ENCODE peak calls at places on chromosomes 5 and 9, in ten cellular contexts. H, C, N, T, F, A, V, K, E and M are unnamed samples.

GRCh38 chr9:105757496-105758251 is 63.3 kb downstream of the TMEM38B start:
- DNase-seq in V (no peak), C (no peak), A (no peak), F (no peak), N (no peak), T (no peak), K (peak; percentile 49), H (no peak), E (peak; percentile 2), M (no peak)

GRCh38 chr5:75113354-75113753 is 61.0 kb upstream of the GCNT4 start:
- DNase-seq in N (no peak), F (no peak), T (no peak), E (no peak), K (no peak), C (no peak), A (no peak), V (no peak), H (no peak), M (no peak)

GRCh38 chr5:32794086-32794485 is 83.0 kb downstream of the NPR3 start:
- DNase-seq in C (no peak), F (peak; percentile 44), A (no peak), V (no peak), T (peak; percentile 5), K (peak; percentile 54), E (peak; percentile 50), N (no peak), H (no peak), M (no peak)

GRCh38 chr9:98635374-98635773 is 73.4 kb downstream of the GABBR2 start:
- DNase-seq in V (no peak), H (no peak), T (no peak), E (peak; percentile 62), N (no peak), A (no peak), K (peak; percentile 50), F (no peak), C (no peak), M (no peak)

GRCh38 chr5:178386532-178386931 is 153.9 kb upstream of the PHYKPL start:
- DNase-seq in N (peak; percentile 33), C (no peak), E (no peak), K (no peak), T (no peak), H (no peak), V (no peak), F (no peak), A (no peak), M (no peak)

GRCh38 chr5:81854915-81855314 is 104.0 kb upstream of the SSBP2 start:
- DNase-seq in H (no peak), A (no peak), E (no peak), F (no peak), K (no peak), T (no peak), V (no peak), C (no peak), N (no peak), M (no peak)

GRCh38 chr9:111691686-111692329 is 30.4 kb downstream of the GNG10 start:
- DNase-seq in K (peak; percentile 62), T (no peak), F (no peak), N (no peak), H (no peak), C (no peak), A (peak; percentile 0), V (no peak), E (peak; percentile 49), M (no peak)

GRCh38 chr5:53820119-53820801 is 259.8 kb downstream of the NDUFS4 start:
- DNase-seq in E (no peak), K (no peak), N (no peak), A (no peak), T (no peak), H (no peak), C (no peak), F (no peak), V (no peak), M (no peak)

GRCh38 chr9:89604463-89605180 is at the start of gene GADD45G:
- DNase-seq in K (peak; percentile 78), C (peak; percentile 92), V (peak; percentile 76), T (peak; percentile 98), N (peak; percentile 97), H (peak; percentile 89), E (peak; percentile 90), A (peak; percentile 90), F (peak; percentile 48), M (no peak)

GRCh38 chr9:93633492-93634221 is 57.3 kb downstream of the PHF2 start:
- DNase-seq in E (no peak), K (no peak), V (no peak), T (no peak), H (peak; percentile 6), F (no peak), N (peak; percentile 37), A (no peak), C (no peak), M (no peak)

GRCh38 chr9:133370680-133371079 is 5.2 kb downstream of the SURF4 start:
- DNase-seq in T (no peak), N (peak; percentile 25), F (no peak), K (no peak), C (no peak), V (no peak), H (no peak), A (no peak), E (no peak), M (no peak)

GRCh38 chr5:107447587-107447986 is 223.2 kb downstream of the EFNA5 start:
- DNase-seq in C (no peak), K (no peak), E (no peak), N (no peak), H (no peak), A (no peak), V (no peak), T (no peak), F (no peak), M (no peak)

DNA sequence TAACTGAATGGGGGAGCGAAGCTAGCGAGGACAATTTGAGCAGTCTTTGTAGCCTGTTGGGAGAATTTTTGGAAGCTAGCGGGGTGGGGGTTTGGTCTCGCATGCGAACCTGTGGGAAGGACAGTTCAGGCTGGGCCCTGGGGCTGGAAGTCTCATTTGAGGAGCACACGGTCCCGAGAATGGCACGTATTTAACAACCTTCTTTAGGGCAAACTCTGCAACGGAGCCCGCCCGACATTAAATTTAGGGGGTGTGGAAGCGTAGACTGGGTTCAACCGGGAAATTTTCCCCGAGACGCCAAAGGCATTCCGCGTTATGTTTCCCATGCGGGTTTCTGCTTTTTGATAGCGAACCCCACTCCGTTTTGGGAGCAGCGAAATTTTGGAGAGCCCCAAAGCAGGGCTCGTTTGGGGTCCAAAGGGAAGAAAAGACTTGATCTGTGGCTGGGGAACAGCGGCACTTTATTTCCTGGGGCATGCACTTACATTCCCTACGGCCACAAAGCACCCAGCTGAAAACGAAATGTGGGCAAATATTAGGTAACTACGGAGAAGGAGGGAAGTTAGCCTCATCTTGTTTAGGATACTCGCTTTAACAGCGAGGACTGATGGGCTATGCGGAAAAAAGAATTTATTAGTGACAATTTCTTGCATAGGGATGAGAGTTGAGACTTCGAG is 35.3 kb upstream of the NFIB start:
- DNase-seq in E (no peak), K (no peak), F (no peak), C (no peak), T (peak; percentile 49), N (peak; percentile 42), H (peak; percentile 32), V (no peak), A (peak; percentile 42), M (no peak)
- H3K4me3 ChIP-seq in E (peak overlapping the region; percentile 65), K (no peak overlapping the region), F (peak overlapping the region; percentile 40), C (peak overlapping the region; percentile 29), T (peak overlapping the region; percentile 46), N (peak overlapping the region; percentile 33), H (peak overlapping the region; percentile 70), V (peak overlapping the region; percentile 61), A (no peak overlapping the region), M (peak overlapping the region; percentile 15)

DNA sequence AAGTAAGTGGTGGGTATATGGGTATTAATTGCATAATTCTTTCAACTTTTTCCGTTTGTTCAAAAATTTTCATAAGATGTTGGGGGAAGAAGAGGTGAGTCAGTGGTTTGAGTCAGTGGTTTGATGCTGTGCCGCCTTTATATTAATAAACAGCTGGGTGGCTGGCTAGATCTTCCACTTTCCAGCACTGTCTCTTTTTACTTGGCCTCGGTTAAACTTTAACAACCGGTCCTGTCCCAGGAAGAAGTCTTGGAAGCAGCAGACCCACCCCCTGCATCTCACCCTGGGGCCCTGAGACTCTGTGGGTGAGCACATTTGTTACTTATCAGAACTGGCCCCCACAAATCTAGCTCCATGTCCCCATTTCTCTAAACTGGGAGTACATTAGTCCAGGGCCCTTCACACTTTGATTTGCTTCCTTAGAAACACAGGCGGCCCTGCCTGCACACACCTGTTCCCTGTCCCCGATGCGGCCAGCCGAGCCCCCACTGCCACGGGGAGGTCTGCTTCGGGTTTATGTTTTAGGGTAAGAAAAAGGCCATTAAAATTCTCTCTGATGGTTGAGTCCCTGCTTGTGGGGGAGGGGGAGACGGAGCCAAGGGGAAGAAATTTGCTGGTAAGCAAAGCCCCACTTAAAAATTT is 90.7 kb downstream of the PTCH1 start:
- DNase-seq in N (no peak), V (no peak), A (no peak), H (no peak), C (peak; percentile 69), E (peak; percentile 63), T (peak; percentile 44), K (peak; percentile 61), F (no peak), M (no peak)
- H3K4me3 ChIP-seq in N (peak overlapping the region; percentile 53), V (peak overlapping the region; percentile 42), A (no peak overlapping the region), H (peak overlapping the region; percentile 57), C (peak overlapping the region; percentile 26), E (peak overlapping the region; percentile 68), T (peak overlapping the region; percentile 39), K (peak overlapping the region; percentile 43), F (peak overlapping the region; percentile 51), M (peak overlapping the region; percentile 54)

GRCh38 chr5:150167163-150167798 is 703 bp downstream of the CDX1 start:
- DNase-seq in C (no peak), E (no peak), N (peak; percentile 44), V (no peak), H (no peak), A (no peak), T (peak; percentile 58), F (no peak), K (no peak), M (no peak)

GRCh38 chr5:150166193-150167162 is at the start of gene CDX1:
- DNase-seq in A (no peak), F (no peak), H (no peak), T (no peak), C (no peak), K (no peak), E (no peak), V (no peak), N (peak; percentile 63), M (no peak)

GRCh38 chr5:150168864-150169263 is 2.3 kb downstream of the CDX1 start:
- DNase-seq in F (no peak), K (no peak), H (no peak), V (no peak), E (no peak), N (no peak), C (no peak), A (no peak), T (no peak), M (no peak)

GRCh38 chr5:150164640-150165039 is 1.9 kb upstream of the CDX1 start:
- DNase-seq in V (no peak), F (no peak), T (no peak), C (no peak), E (peak; percentile 45), A (no peak), N (peak; percentile 69), H (no peak), K (peak; percentile 62), M (no peak)

GRCh38 chr5:150167908-150168307 is 1.3 kb downstream of the CDX1 start:
- DNase-seq in T (peak; percentile 61), E (no peak), C (no peak), A (no peak), K (no peak), H (no peak), N (no peak), F (no peak), V (no peak), M (no peak)
- H3K4me3 ChIP-seq in T (no peak overlapping the region), E (no peak overlapping the region), C (no peak overlapping the region), A (no peak overlapping the region), K (no peak overlapping the region), H (no peak overlapping the region), N (no peak overlapping the region), F (no peak overlapping the region), V (no peak overlapping the region), M (no peak overlapping the region)

GRCh38 chr9:763692-764091 is 77.8 kb upstream of the DMRT1 start:
- DNase-seq in T (no peak), C (no peak), H (no peak), E (no peak), V (no peak), F (no peak), N (no peak), A (no peak), K (no peak), M (no peak)
- H3K4me3 ChIP-seq in T (no peak overlapping the region), C (no peak overlapping the region), H (peak overlapping the region; percentile 39), E (peak overlapping the region; percentile 64), V (no peak overlapping the region), F (no peak overlapping the region), N (no peak overlapping the region), A (no peak overlapping the region), K (no peak overlapping the region), M (no peak overlapping the region)